ENCODE peak calls at places on chromosomes 3 and 15, in four cellular contexts. L is body of pancreas; G is T-cell; R is activated naive CD8-positive, alpha-beta T cell treated with anti-CD3 and anti-CD28 coated beads, Interleukin-2, amount 50 U/mL, for 24 hours. Y is an unnamed sample.

GRCh38 chr3:64209866-64210609 is 15.2 kb downstream of the PRICKLE2 start:
- ATAC-seq in R (no peak), L (peak; percentile 54), G (no peak), Y (no peak)

GRCh38 chr3:177468331-177468730 is 271.0 kb upstream of the TBL1XR1 start:
- ATAC-seq in R (no peak), L (peak; percentile 35), G (no peak), Y (no peak)

GRCh38 chr3:14265246-14265962 is 86.8 kb downstream of the LSM3 start:
- ATAC-seq in G (no peak), L (no peak), R (no peak), Y (peak; percentile 85)

GRCh38 chr3:46027021-46027705 is at the start of gene XCR1:
- ATAC-seq in L (no peak), R (no peak), G (no peak), Y (no peak)

GRCh38 chr15:59437473-59437776 is 561 bp upstream of the FAM81A start:
- ATAC-seq in R (no peak), G (no peak), L (no peak), Y (no peak)

GRCh38 chr15:41423979-41424659 is 7.2 kb downstream of the RTF1 start:
- ATAC-seq in G (no peak), L (no peak), R (peak; percentile 84), Y (peak; percentile 94)

GRCh38 chr3:42101481-42101880 is 10.3 kb downstream of the TRAK1 start:
- ATAC-seq in L (peak; percentile 9), G (no peak), R (no peak), Y (no peak)

GRCh38 chr3:123346726-123347125 is 102.2 kb downstream of the ADCY5 start:
- ATAC-seq in R (no peak), L (peak; percentile 32), G (no peak), Y (no peak)

GRCh38 chr15:69508659-69509058 is 56.0 kb downstream of the RPLP1 start:
- ATAC-seq in R (no peak), L (no peak), G (no peak), Y (peak; percentile 23)

GRCh38 chr3:99626415-99626788 is 12.0 kb upstream of the COL8A1 start:
- ATAC-seq in L (no peak), R (no peak), G (no peak), Y (no peak)

GRCh38 chr3:143847787-143848631 is at the start of gene SLC9A9:
- ATAC-seq in G (peak; percentile 93), R (peak; percentile 93), L (peak; percentile 73), Y (peak; percentile 94)

GRCh38 chr3:196631655-196632032 is 7.8 kb upstream of the NRROS start:
- ATAC-seq in G (no peak), R (peak; percentile 1), L (no peak), Y (no peak)

GRCh38 chr3:29880809-29881208 is 599.9 kb downstream of the RBMS3 start:
- ATAC-seq in L (no peak), R (no peak), G (no peak), Y (no peak)

GRCh38 chr3:182739619-182740018 is 53.7 kb upstream of the ATP11B start:
- ATAC-seq in R (no peak), L (no peak), G (no peak), Y (no peak)

GRCh38 chr3:48057521-48057920 is 41.3 kb upstream of the MAP4 start:
- ATAC-seq in R (no peak), G (no peak), L (no peak), Y (no peak)

GRCh38 chr3:141218204-141218603 is 13.4 kb upstream of the PXYLP1 start:
- ATAC-seq in L (no peak), G (no peak), R (no peak), Y (no peak)

Y was measured in activated T-helper 17 cell treated with anti-CD3 and anti-CD28 coated beads, Interleukin-2, amount 50 U/mL, for 72 hours.